ENCODE peak calls at places on chromosomes 7 and 10, in six cellular contexts. N is uterus, X is prostate gland, P is IMR-90, J is tibial nerve, Q is HepG2. M is an unnamed sample.

GRCh38 chr7:45118830-45119452 is 7.4 kb upstream of the TBRG4 start:
- DNase-seq in Q (no peak), X (no peak), N (no peak), P (no peak), J (no peak), M (no peak)

GRCh38 chr7:112411186-112411795 is 39.0 kb upstream of the IFRD1 start:
- DNase-seq in J (no peak), Q (peak), X (no peak), N (no peak), P (peak), M (no peak)

GRCh38 chr10:1189166-1190051 is 133.2 kb downstream of the WDR37 start:
- DNase-seq in Q (no peak), P (no peak), N (no peak), J (no peak), X (no peak), M (no peak)

GRCh38 chr10:117345143-117345542 is 30.1 kb downstream of the PDZD8 start:
- DNase-seq in N (no peak), X (no peak), J (no peak), P (no peak), Q (no peak), M (peak)

GRCh38 chr7:46625032-46625431 is 704.0 kb upstream of the IGFBP3 start:
- DNase-seq in J (no peak), X (no peak), P (no peak), N (no peak), Q (no peak), M (no peak)

GRCh38 chr10:58780481-58780880 is 267.8 kb downstream of the BICC1 start:
- DNase-seq in P (peak), Q (no peak), N (no peak), X (no peak), J (no peak), M (no peak)

GRCh38 chr7:85954961-85955360 is 688.7 kb upstream of the GRM3 start:
- DNase-seq in X (no peak), P (no peak), J (no peak), Q (no peak), N (no peak), M (no peak)

GRCh38 chr7:55966851-55967250 is 2.5 kb downstream of the NIPSNAP2 start:
- DNase-seq in P (no peak), J (no peak), X (peak), N (no peak), Q (no peak), M (no peak)

GRCh38 chr10:112389147-112389822 is 15.4 kb downstream of the ACSL5 start:
- DNase-seq in J (no peak), P (peak), Q (peak), X (no peak), N (no peak), M (peak)

GRCh38 chr7:12686234-12686893 is 1.1 kb upstream of the ARL4A start:
- DNase-seq in Q (peak), P (peak), N (peak), X (peak), J (peak), M (peak)

DNA sequence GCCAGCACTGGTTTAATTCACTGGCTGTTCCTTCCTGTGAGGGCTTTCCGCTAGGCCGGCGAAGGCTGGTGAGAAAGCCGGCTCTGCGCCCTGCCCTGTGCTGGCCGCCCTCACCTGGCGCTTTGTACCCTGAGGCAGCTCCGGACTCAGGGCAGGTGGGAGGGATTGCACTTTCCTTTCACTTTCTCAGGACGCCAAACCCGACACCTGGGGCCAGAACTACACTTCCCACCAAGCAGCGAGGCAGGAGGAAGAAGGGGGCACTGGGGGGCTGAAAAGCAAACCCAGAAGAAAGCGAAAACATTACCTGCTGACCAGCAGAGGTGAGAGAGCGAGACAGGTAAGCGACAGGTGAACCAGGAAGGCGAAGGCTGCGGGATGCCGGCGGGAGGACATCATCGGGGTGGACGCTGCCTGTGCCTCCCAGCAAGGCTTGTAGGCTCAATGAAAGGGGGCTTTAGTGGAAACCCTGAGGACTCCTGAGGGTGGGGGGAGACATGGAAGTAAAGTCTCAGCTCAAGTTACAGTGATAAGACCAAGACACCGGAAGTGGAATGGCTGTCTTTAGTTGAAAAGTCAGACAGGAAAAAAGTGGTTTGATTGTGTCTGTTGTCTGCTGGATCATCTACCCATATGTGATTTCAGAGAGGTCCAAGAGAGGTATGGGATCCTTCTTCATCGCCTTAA is at the start of gene RAB19:
- DNase-seq in P (no peak), N (no peak), J (no peak), X (peak), Q (no peak), M (no peak)
- TF ChIP-seq POLR2A in P (no peak), N (no peak), J (no peak), X (no peak), Q (no peak), M (no peak)

DNA sequence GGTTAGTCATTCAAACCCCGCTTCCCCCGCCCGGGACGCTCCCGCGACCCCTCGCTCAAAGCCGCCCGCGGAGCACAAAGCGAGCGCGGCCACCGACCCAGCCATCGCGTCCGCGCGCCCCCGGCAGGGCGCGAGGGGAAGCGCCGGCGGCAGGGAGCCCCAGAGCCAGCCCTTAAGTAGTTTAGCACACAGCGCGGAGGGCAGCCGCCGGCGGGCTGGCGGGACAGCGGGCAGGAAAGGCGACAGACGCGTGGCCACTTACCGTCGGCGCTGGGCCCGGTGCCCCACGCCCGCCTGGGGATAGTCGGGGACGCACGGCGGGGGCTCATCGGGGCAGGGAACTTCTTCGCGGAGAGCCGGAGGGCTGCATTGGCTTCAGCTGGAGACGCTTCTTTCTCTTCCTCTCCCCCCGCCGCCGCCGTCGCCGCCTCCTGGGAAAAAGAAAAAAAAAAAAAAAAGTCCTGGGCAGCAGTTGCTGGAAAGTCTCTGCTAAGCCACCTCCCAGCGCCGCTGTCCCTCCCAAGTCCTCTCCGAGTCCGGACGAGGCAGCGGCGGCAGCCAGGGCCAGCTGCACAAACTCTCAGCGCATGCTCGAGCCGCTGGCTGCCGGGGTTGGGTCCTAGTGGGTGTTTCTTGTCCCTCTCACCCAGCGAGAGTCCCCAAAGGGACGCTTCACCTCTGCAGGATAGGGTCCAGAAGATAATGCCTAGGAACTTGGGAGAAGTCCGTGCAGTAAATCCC is at the start of gene TSPAN12:
- DNase-seq in Q (peak), N (peak), P (peak), X (peak), J (peak), M (peak)
- TF ChIP-seq POLR2A in Q (no peak), N (no peak), P (no peak), X (no peak), J (no peak), M (no peak)

DNA sequence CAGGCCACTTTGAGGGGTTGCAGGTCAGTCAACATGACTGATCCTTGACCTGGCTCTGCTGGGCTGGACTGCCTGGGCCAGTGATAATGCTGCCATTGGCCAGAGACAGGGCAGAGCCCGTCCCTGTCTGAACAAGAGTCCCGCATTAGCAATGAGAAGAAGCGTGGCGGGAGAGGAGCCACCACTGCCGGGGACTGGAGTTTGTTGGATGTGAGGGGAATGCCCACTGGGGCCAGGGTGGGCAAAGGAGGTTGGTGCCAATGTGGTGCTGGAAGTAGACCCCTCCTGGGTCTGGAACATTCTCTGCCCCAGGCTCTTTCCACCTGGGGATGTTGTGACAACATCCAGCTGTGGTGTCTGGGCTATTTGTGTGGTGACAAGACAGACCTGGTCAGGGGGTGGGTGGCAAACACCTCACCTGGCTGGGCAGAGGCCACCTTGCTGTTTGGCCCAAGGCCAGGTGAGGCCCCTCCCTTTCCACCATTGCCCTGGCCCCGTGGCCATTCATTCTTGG is 7.6 kb downstream of the SAP25 start:
- DNase-seq in Q (no peak), J (no peak), N (no peak), X (no peak), P (no peak), M (no peak)
- TF ChIP-seq POLR2A in Q (no peak), J (no peak), N (no peak), X (no peak), P (no peak), M (no peak)

GRCh38 chr10:43437141-43437860 is 390 bp downstream of the ZNF487 start:
- DNase-seq in X (no peak), N (no peak), J (no peak), Q (no peak), P (no peak), M (no peak)
- TF ChIP-seq POLR2A in X (no peak), N (no peak), J (peak), Q (no peak), P (no peak), M (no peak)

GRCh38 chr10:22321831-22322662 is 1.1 kb downstream of the BMI1 start:
- DNase-seq in X (no peak), Q (no peak), P (no peak), J (no peak), N (peak), M (no peak)

GRCh38 chr10:22318772-22319171 is 2.1 kb upstream of the BMI1 start:
- DNase-seq in X (no peak), P (no peak), Q (no peak), N (no peak), J (no peak), M (no peak)

GRCh38 chr10:22319559-22320558 is 1.0 kb upstream of the BMI1 start:
- DNase-seq in X (no peak), J (no peak), P (no peak), N (no peak), Q (no peak), M (no peak)

GRCh38 chr10:22321156-22321711 is 335 bp downstream of the BMI1 start:
- DNase-seq in N (peak), J (no peak), X (no peak), Q (peak), P (peak), M (peak)

GRCh38 chr10:22320591-22321155 is at the start of gene BMI1:
- DNase-seq in X (peak), P (peak), N (peak), J (peak), Q (peak), M (peak)
- TF ChIP-seq POLR2A in X (no peak), P (no peak), N (no peak), J (no peak), Q (no peak), M (peak)

GRCh38 chr10:15843705-15844104 is 16.6 kb downstream of the MINDY3 start:
- DNase-seq in X (no peak), N (no peak), P (no peak), Q (no peak), J (no peak), M (no peak)
- TF ChIP-seq POLR2A in X (no peak), N (no peak), P (no peak), Q (no peak), J (no peak), M (no peak)

GRCh38 chr7:103123529-103123928 is 25.4 kb downstream of the NAPEPLD start:
- DNase-seq in J (no peak), Q (no peak), N (no peak), X (no peak), P (no peak), M (no peak)

GRCh38 chr7:103117465-103117864 is 31.4 kb downstream of the NAPEPLD start:
- DNase-seq in X (no peak), N (no peak), P (no peak), J (no peak), Q (no peak), M (no peak)

GRCh38 chr7:103124429-103124979 is 24.4 kb downstream of the NAPEPLD start:
- DNase-seq in J (no peak), N (no peak), X (no peak), P (no peak), Q (no peak), M (no peak)

GRCh38 chr7:103119791-103120291 is 29.1 kb downstream of the NAPEPLD start:
- DNase-seq in P (no peak), J (no peak), X (no peak), N (no peak), Q (no peak), M (no peak)

GRCh38 chr7:103121641-103122040 is 27.3 kb downstream of the NAPEPLD start:
- DNase-seq in Q (no peak), X (no peak), P (no peak), J (no peak), N (no peak), M (no peak)
- TF ChIP-seq POLR2A in Q (no peak), X (no peak), P (no peak), J (no peak), N (no peak), M (no peak)

GRCh38 chr10:96831867-96832720 is at the start of gene LCOR:
- DNase-seq in Q (peak), P (peak), X (peak), N (peak), J (peak), M (peak)
- TF ChIP-seq POLR2A in Q (peak), P (peak), X (peak), N (peak), J (peak), M (peak)

GRCh38 chr7:101953248-101953819 is 135.9 kb downstream of the CUX1 start:
- DNase-seq in J (no peak), N (peak), X (no peak), P (peak), Q (no peak), M (no peak)
- TF ChIP-seq POLR2A in J (no peak), N (no peak), X (no peak), P (no peak), Q (no peak), M (no peak)

DNA sequence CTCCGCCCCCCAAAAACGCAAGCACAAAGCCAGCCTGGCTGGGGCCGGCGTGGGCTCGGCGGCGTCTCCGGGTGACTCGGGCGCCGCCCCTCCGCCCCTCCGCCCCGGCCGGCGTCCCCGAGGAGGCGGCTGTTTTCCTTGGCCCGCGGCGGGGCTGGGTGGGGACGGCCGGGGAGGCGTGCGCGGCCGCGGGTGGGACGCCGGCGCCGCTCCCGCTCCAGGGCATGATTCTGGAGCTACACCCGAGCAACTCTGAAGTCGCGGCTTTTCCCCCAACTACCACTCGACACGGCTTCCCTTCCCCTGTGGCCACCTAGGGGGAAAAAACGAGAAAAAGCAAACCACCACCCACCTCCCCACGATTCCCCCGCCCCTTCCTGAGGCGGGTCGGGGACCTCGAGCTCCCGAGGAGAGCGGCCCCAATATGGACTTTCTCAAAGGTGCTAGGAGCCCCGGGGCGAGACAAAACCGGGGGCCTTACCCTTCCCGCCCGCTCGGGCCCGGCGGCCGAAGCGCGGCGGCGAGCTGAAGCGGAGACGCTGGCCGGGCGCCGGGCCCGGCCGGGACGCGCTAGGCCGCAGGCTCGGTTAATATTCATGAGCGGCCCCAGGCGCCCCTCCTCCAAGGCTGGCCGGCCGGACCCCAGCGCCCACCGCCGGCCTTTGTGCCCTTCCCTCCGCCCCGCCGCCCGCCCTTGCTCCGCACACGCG is 856 bp downstream of the ARHGAP21 start:
- DNase-seq in P (peak), Q (peak), X (peak), J (peak), N (peak), M (no peak)
- TF ChIP-seq POLR2A in P (no peak), Q (peak), X (no peak), J (no peak), N (no peak), M (peak)